ENCODE peak calls at places on chromosomes 13 and 19, in four cellular contexts. X is cardiac muscle cell, P is PC-9, Z is prostate gland. J is an unnamed sample. For H3K36me3, the result is how much of the 10 kb centered on the place peaks cover.

GRCh38 chr13:106083620-106084350 is 451.7 kb downstream of the EFNB2 start:
- DNase-seq in X (peak), P (peak), Z (peak), J (peak)

GRCh38 chr19:30224689-30225606 is 147.2 kb upstream of the ZNF536 start:
- DNase-seq in X (no peak), P (no peak), Z (no peak), J (no peak)

GRCh38 chr13:101382701-101383100 is 33.6 kb downstream of the NALCN start:
- DNase-seq in P (no peak), Z (no peak), X (no peak), J (no peak)

GRCh38 chr19:44164673-44165512 is at the start of gene ZNF226:
- DNase-seq in P (peak), Z (peak), X (peak), J (peak)

GRCh38 chr13:32031025-32031814 is at the start of gene FRY:
- DNase-seq in X (peak), Z (peak), P (peak), J (peak)

GRCh38 chr19:45864629-45865082 is 530 bp downstream of the FOXA3 start:
- DNase-seq in Z (no peak), P (no peak), X (no peak), J (peak)

GRCh38 chr13:91347996-91348905 is 764 bp downstream of the MIR17HG start:
- DNase-seq in P (peak), Z (peak), X (peak), J (peak)

GRCh38 chr19:22533761-22534160 is 100.4 kb upstream of the ZNF492 start:
- DNase-seq in Z (no peak), X (no peak), P (no peak), J (no peak)

GRCh38 chr13:90448466-90449037 is 898.9 kb upstream of the MIR17HG start:
- DNase-seq in P (no peak), Z (no peak), X (no peak), J (no peak)

GRCh38 chr13:48560657-48561337 is 27.9 kb upstream of the RCBTB2 start:
- DNase-seq in X (no peak), P (no peak), Z (no peak), J (no peak)

GRCh38 chr19:5594521-5594950 is 26.8 kb upstream of the TINCR start:
- DNase-seq in X (no peak), P (no peak), Z (no peak), J (peak)
- H3K36me3 ChIP-seq in X (half or more), P (under half), Z (under half), J (half or more)

GRCh38 chr19:42123765-42124164 is 8.5 kb downstream of the POU2F2 start:
- DNase-seq in P (no peak), Z (no peak), X (no peak), J (no peak)
- H3K27ac ChIP-seq in P (no peak), Z (no peak), X (no peak), J (peak)

GRCh38 chr19:18456974-18457373 is 19.0 kb upstream of the ISYNA1 start:
- DNase-seq in P (no peak), Z (no peak), X (no peak), J (no peak)
- H3K36me3 ChIP-seq in P (under half), Z (under half), X (under half), J (under half)

GRCh38 chr19:13053761-13054604 is 48.7 kb downstream of the LYL1 start:
- DNase-seq in X (peak), Z (peak), P (peak), J (no peak)
- H3K27ac ChIP-seq in X (no peak), Z (peak), P (no peak), J (no peak)

GRCh38 chr19:28859811-28860210 is 353.1 kb downstream of the UQCRFS1 start:
- DNase-seq in X (no peak), P (no peak), Z (no peak), J (no peak)

DNA sequence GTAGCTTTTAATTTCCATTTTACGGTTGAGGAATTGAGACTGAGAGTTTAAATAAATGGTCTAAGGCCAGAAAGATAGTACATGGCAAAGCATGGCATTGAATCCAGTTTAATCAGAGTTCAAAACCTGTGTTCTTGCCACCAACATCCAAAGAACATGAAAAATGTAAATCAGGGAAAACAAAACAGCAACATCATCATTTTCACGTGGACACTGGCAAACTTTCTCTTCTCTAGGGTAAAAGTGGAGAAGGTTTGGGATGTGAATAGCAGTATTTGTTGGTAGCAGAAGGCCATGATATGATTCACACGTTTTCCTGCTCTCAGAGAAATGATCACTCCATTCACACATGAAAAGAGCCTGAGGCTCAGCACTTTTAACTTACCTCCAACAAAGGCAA is 357.7 kb downstream of the UQCRFS1 start:
- DNase-seq in P (no peak), X (no peak), Z (no peak), J (no peak)
- H3K36me3 ChIP-seq in P (under half), X (under half), Z (under half), J (under half)

GRCh38 chr19:49475191-49475932 is 1.3 kb downstream of the FLT3LG start:
- DNase-seq in Z (no peak), X (no peak), P (no peak), J (no peak)
- H3K27ac ChIP-seq in Z (no peak), X (no peak), P (no peak), J (peak)

DNA sequence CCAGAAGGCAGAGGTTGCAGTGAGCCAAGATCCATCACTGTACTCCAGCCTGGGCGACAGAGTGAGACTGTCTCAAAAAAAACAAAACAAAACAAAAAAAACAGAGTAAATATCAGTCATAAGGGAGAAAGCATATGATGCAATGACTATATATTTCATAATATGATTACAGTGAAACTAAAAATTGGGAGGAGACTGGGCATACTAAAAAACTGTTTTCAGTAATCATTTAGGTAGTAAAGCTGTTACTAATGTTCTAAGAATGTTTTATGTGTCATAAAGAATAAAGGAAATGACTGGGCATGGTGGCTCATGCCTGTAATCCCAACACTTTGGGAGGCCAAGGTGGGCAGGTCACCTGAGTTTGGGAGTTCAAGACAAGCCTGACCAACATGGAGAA is 15.9 kb downstream of the ZNF573 start:
- DNase-seq in P (no peak), X (no peak), Z (no peak), J (no peak)
- H3K36me3 ChIP-seq in P (under half), X (under half), Z (under half), J (under half)

DNA sequence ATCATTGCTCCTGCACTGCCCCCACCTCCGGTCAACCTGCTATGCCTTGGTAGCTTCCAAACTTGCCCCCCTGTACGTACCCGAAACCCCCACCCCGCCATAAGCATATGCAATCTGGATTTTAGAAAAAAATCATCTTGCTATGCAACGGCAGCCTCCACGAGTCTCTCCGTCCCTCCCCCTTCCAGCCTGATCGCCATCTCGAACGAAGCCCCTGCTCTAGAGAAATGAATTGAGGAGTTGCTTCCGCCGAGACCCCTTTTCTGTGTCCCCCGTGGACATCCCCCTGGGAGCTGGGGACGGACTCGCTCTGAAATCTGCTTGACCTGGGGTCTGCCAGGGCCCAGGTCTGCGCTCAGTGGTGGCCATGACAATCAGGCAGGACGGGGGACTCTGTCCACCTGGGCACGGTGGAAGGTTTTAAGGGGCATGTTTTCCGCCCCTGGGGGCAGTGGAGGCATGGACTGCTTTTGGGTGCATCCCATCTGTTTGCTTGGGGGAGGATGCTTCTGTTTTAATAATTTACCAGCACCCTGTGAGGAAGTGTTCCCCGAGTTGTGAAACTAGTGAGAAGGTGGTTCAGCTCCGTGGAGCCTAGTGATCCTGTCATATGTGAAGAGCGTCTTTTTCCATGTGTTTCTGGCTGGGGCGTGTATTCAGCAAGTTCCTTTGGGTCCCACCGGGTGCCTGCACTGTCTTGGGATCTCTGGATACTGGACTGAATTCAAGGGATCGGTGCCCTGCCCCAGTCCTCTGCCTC is 1.0 kb downstream of the KDM4B start:
- DNase-seq in Z (no peak), X (peak), P (no peak), J (peak)
- H3K27ac ChIP-seq in Z (peak), X (peak), P (no peak), J (no peak)